ENCODE peak calls at places on chromosomes 11 and 22, in five cellular contexts. One of them, this sample, is unnamed.

GRCh38 chr11:1727088-1727690 is 23.2 kb downstream of the IFITM10 start:
- DNase-seq in CD8-positive, alpha-beta memory T cell: no peak
- DNase-seq in effector memory CD4-positive, alpha-beta T cell: no peak
- DNase-seq in brain microvascular endothelial cell: no peak
- DNase-seq in activated T-cell treated with anti-CD3 and anti-CD28 coated beads for 24 hours: no peak
- DNase-seq in this sample: no peak

GRCh38 chr11:101444164-101444563 is 139.6 kb downstream of the TRPC6 start:
- DNase-seq in CD8-positive, alpha-beta memory T cell: no peak
- DNase-seq in effector memory CD4-positive, alpha-beta T cell: no peak
- DNase-seq in brain microvascular endothelial cell: no peak
- DNase-seq in activated T-cell treated with anti-CD3 and anti-CD28 coated beads for 24 hours: no peak
- DNase-seq in this sample: no peak

GRCh38 chr11:643366-643765 is 6.3 kb downstream of the DRD4 start:
- DNase-seq in CD8-positive, alpha-beta memory T cell: no peak
- DNase-seq in effector memory CD4-positive, alpha-beta T cell: no peak
- DNase-seq in brain microvascular endothelial cell: no peak
- DNase-seq in activated T-cell treated with anti-CD3 and anti-CD28 coated beads for 24 hours: no peak
- DNase-seq in this sample: no peak

GRCh38 chr11:64334764-64335741 is 5.0 kb upstream of the CCDC88B start:
- DNase-seq in CD8-positive, alpha-beta memory T cell: no peak
- DNase-seq in effector memory CD4-positive, alpha-beta T cell: no peak
- DNase-seq in brain microvascular endothelial cell: peak
- DNase-seq in activated T-cell treated with anti-CD3 and anti-CD28 coated beads for 24 hours: no peak
- DNase-seq in this sample: no peak

GRCh38 chr11:67098799-67099198 is 20.3 kb upstream of the KDM2A start:
- DNase-seq in CD8-positive, alpha-beta memory T cell: no peak
- DNase-seq in effector memory CD4-positive, alpha-beta T cell: no peak
- DNase-seq in brain microvascular endothelial cell: no peak
- DNase-seq in activated T-cell treated with anti-CD3 and anti-CD28 coated beads for 24 hours: no peak
- DNase-seq in this sample: no peak

GRCh38 chr11:67649634-67650540 is 643 bp downstream of the ACY3 start:
- DNase-seq in CD8-positive, alpha-beta memory T cell: no peak
- DNase-seq in effector memory CD4-positive, alpha-beta T cell: no peak
- DNase-seq in brain microvascular endothelial cell: no peak
- DNase-seq in activated T-cell treated with anti-CD3 and anti-CD28 coated beads for 24 hours: no peak
- DNase-seq in this sample: no peak

GRCh38 chr22:23688121-23688520 is 2.7 kb upstream of the RGL4 start:
- DNase-seq in CD8-positive, alpha-beta memory T cell: no peak
- DNase-seq in effector memory CD4-positive, alpha-beta T cell: no peak
- DNase-seq in brain microvascular endothelial cell: no peak
- DNase-seq in activated T-cell treated with anti-CD3 and anti-CD28 coated beads for 24 hours: no peak
- DNase-seq in this sample: no peak

GRCh38 chr11:133918606-133919260 is 38.0 kb downstream of the IGSF9B start:
- DNase-seq in CD8-positive, alpha-beta memory T cell: no peak
- DNase-seq in effector memory CD4-positive, alpha-beta T cell: no peak
- DNase-seq in brain microvascular endothelial cell: no peak
- DNase-seq in activated T-cell treated with anti-CD3 and anti-CD28 coated beads for 24 hours: no peak
- DNase-seq in this sample: no peak

GRCh38 chr11:35066783-35067476 is 72.0 kb upstream of the CD44 start:
- DNase-seq in CD8-positive, alpha-beta memory T cell: no peak
- DNase-seq in effector memory CD4-positive, alpha-beta T cell: no peak
- DNase-seq in brain microvascular endothelial cell: no peak
- DNase-seq in activated T-cell treated with anti-CD3 and anti-CD28 coated beads for 24 hours: peak
- DNase-seq in this sample: peak

GRCh38 chr22:50699001-50699753 is 26.6 kb downstream of the SHANK3 start:
- DNase-seq in CD8-positive, alpha-beta memory T cell: no peak
- DNase-seq in effector memory CD4-positive, alpha-beta T cell: no peak
- DNase-seq in brain microvascular endothelial cell: no peak
- DNase-seq in activated T-cell treated with anti-CD3 and anti-CD28 coated beads for 24 hours: no peak
- DNase-seq in this sample: no peak

GRCh38 chr22:31943206-31943975 is 944 bp upstream of the YWHAH start:
- DNase-seq in CD8-positive, alpha-beta memory T cell: no peak
- DNase-seq in effector memory CD4-positive, alpha-beta T cell: no peak
- DNase-seq in brain microvascular endothelial cell: no peak
- DNase-seq in activated T-cell treated with anti-CD3 and anti-CD28 coated beads for 24 hours: no peak
- DNase-seq in this sample: no peak

GRCh38 chr11:9280655-9281301 is 15.6 kb upstream of the DENND5A start:
- DNase-seq in CD8-positive, alpha-beta memory T cell: no peak
- DNase-seq in effector memory CD4-positive, alpha-beta T cell: no peak
- DNase-seq in brain microvascular endothelial cell: peak
- DNase-seq in activated T-cell treated with anti-CD3 and anti-CD28 coated beads for 24 hours: peak
- DNase-seq in this sample: peak

GRCh38 chr11:74620537-74620936 is 28.2 kb downstream of the POLD3 start:
- DNase-seq in CD8-positive, alpha-beta memory T cell: no peak
- DNase-seq in effector memory CD4-positive, alpha-beta T cell: no peak
- DNase-seq in brain microvascular endothelial cell: no peak
- DNase-seq in activated T-cell treated with anti-CD3 and anti-CD28 coated beads for 24 hours: no peak
- DNase-seq in this sample: no peak

GRCh38 chr11:73465019-73465675 is 88.9 kb downstream of the RELT start:
- DNase-seq in CD8-positive, alpha-beta memory T cell: no peak
- DNase-seq in effector memory CD4-positive, alpha-beta T cell: no peak
- DNase-seq in brain microvascular endothelial cell: no peak
- DNase-seq in activated T-cell treated with anti-CD3 and anti-CD28 coated beads for 24 hours: no peak
- DNase-seq in this sample: no peak

GRCh38 chr11:24661313-24661712 is 164.5 kb downstream of the LUZP2 start:
- DNase-seq in CD8-positive, alpha-beta memory T cell: no peak
- DNase-seq in effector memory CD4-positive, alpha-beta T cell: no peak
- DNase-seq in brain microvascular endothelial cell: no peak
- DNase-seq in activated T-cell treated with anti-CD3 and anti-CD28 coated beads for 24 hours: no peak
- DNase-seq in this sample: no peak

GRCh38 chr11:104997288-104997687 is 25.7 kb downstream of the CASP5 start:
- DNase-seq in CD8-positive, alpha-beta memory T cell: no peak
- DNase-seq in effector memory CD4-positive, alpha-beta T cell: no peak
- DNase-seq in brain microvascular endothelial cell: no peak
- DNase-seq in activated T-cell treated with anti-CD3 and anti-CD28 coated beads for 24 hours: no peak
- DNase-seq in this sample: no peak

GRCh38 chr11:61688368-61689163 is 8.4 kb downstream of the DAGLA start:
- DNase-seq in CD8-positive, alpha-beta memory T cell: no peak
- DNase-seq in effector memory CD4-positive, alpha-beta T cell: no peak
- DNase-seq in brain microvascular endothelial cell: no peak
- DNase-seq in activated T-cell treated with anti-CD3 and anti-CD28 coated beads for 24 hours: no peak
- DNase-seq in this sample: no peak

GRCh38 chr11:93476796-93477195 is 66.4 kb downstream of the SMCO4 start:
- DNase-seq in CD8-positive, alpha-beta memory T cell: no peak
- DNase-seq in effector memory CD4-positive, alpha-beta T cell: no peak
- DNase-seq in brain microvascular endothelial cell: peak
- DNase-seq in activated T-cell treated with anti-CD3 and anti-CD28 coated beads for 24 hours: no peak
- DNase-seq in this sample: no peak

GRCh38 chr11:61699737-61700160 is 19.6 kb downstream of the DAGLA start:
- DNase-seq in CD8-positive, alpha-beta memory T cell: no peak
- DNase-seq in effector memory CD4-positive, alpha-beta T cell: no peak
- DNase-seq in brain microvascular endothelial cell: no peak
- DNase-seq in activated T-cell treated with anti-CD3 and anti-CD28 coated beads for 24 hours: no peak
- DNase-seq in this sample: no peak

GRCh38 chr11:106473089-106473722 is 395.7 kb downstream of the AASDHPPT start:
- DNase-seq in CD8-positive, alpha-beta memory T cell: no peak
- DNase-seq in effector memory CD4-positive, alpha-beta T cell: no peak
- DNase-seq in brain microvascular endothelial cell: peak
- DNase-seq in activated T-cell treated with anti-CD3 and anti-CD28 coated beads for 24 hours: no peak
- DNase-seq in this sample: no peak

GRCh38 chr22:37555029-37555428 is 5.3 kb upstream of the CDC42EP1 start:
- DNase-seq in CD8-positive, alpha-beta memory T cell: no peak
- DNase-seq in effector memory CD4-positive, alpha-beta T cell: no peak
- DNase-seq in brain microvascular endothelial cell: no peak
- DNase-seq in activated T-cell treated with anti-CD3 and anti-CD28 coated beads for 24 hours: no peak
- DNase-seq in this sample: no peak

GRCh38 chr22:48619721-48620120 is 1208.0 kb downstream of the BRD1 start:
- DNase-seq in CD8-positive, alpha-beta memory T cell: no peak
- DNase-seq in effector memory CD4-positive, alpha-beta T cell: no peak
- DNase-seq in brain microvascular endothelial cell: no peak
- DNase-seq in activated T-cell treated with anti-CD3 and anti-CD28 coated beads for 24 hours: no peak
- DNase-seq in this sample: no peak

GRCh38 chr11:34566736-34567135 is 53.1 kb upstream of the ELF5 start:
- DNase-seq in CD8-positive, alpha-beta memory T cell: no peak
- DNase-seq in effector memory CD4-positive, alpha-beta T cell: no peak
- DNase-seq in brain microvascular endothelial cell: no peak
- DNase-seq in activated T-cell treated with anti-CD3 and anti-CD28 coated beads for 24 hours: no peak
- DNase-seq in this sample: no peak

GRCh38 chr11:38330578-38330977 is 1732.5 kb upstream of the RAG2 start:
- DNase-seq in CD8-positive, alpha-beta memory T cell: no peak
- DNase-seq in effector memory CD4-positive, alpha-beta T cell: no peak
- DNase-seq in brain microvascular endothelial cell: no peak
- DNase-seq in activated T-cell treated with anti-CD3 and anti-CD28 coated beads for 24 hours: no peak
- DNase-seq in this sample: no peak

GRCh38 chr11:32433249-32434115 is 1.9 kb downstream of the WT1 start:
- DNase-seq in CD8-positive, alpha-beta memory T cell: no peak
- DNase-seq in effector memory CD4-positive, alpha-beta T cell: no peak
- DNase-seq in brain microvascular endothelial cell: no peak
- DNase-seq in activated T-cell treated with anti-CD3 and anti-CD28 coated beads for 24 hours: no peak
- DNase-seq in this sample: no peak

GRCh38 chr22:32836286-32836859 is 34.9 kb downstream of the TIMP3 start:
- DNase-seq in CD8-positive, alpha-beta memory T cell: no peak
- DNase-seq in effector memory CD4-positive, alpha-beta T cell: no peak
- DNase-seq in brain microvascular endothelial cell: no peak
- DNase-seq in activated T-cell treated with anti-CD3 and anti-CD28 coated beads for 24 hours: no peak
- DNase-seq in this sample: no peak